ENCODE peak calls at places on chromosomes 12 and 14, in four cellular contexts. One of them, this sample, is unnamed.

GRCh38 chr14:38500125-38500524 is 244.2 kb upstream of the CLEC14A start:
- DNase-seq in AG04449: peak; percentile 31
- DNase-seq in vagina: no peak
- DNase-seq in astrocyte of the cerebellum: no peak
- DNase-seq in this sample: no peak

GRCh38 chr12:13592063-13592942 is 389.1 kb downstream of the GRIN2B start:
- DNase-seq in AG04449: no peak
- DNase-seq in vagina: no peak
- DNase-seq in astrocyte of the cerebellum: no peak
- DNase-seq in this sample: no peak

GRCh38 chr12:113231275-113232231 is 10.3 kb downstream of the TPCN1 start:
- DNase-seq in AG04449: no peak
- DNase-seq in vagina: no peak
- DNase-seq in astrocyte of the cerebellum: peak; percentile 80
- DNase-seq in this sample: no peak

GRCh38 chr12:67048371-67048770 is 220.8 kb upstream of the CAND1 start:
- DNase-seq in AG04449: no peak
- DNase-seq in vagina: no peak
- DNase-seq in astrocyte of the cerebellum: no peak
- DNase-seq in this sample: no peak

GRCh38 chr12:19451196-19451595 is 11.9 kb downstream of the AEBP2 start:
- DNase-seq in AG04449: no peak
- DNase-seq in vagina: no peak
- DNase-seq in astrocyte of the cerebellum: no peak
- DNase-seq in this sample: no peak

GRCh38 chr14:53327716-53328115 is 174.6 kb upstream of the DDHD1 start:
- DNase-seq in AG04449: no peak
- DNase-seq in vagina: no peak
- DNase-seq in astrocyte of the cerebellum: no peak
- DNase-seq in this sample: no peak

GRCh38 chr12:104957388-104958008 is 592 bp downstream of the SLC41A2 start:
- DNase-seq in AG04449: no peak
- DNase-seq in vagina: no peak
- DNase-seq in astrocyte of the cerebellum: no peak
- DNase-seq in this sample: no peak

GRCh38 chr12:29131539-29131938 is 17.5 kb upstream of the FAR2 start:
- DNase-seq in AG04449: no peak
- DNase-seq in vagina: no peak
- DNase-seq in astrocyte of the cerebellum: no peak
- DNase-seq in this sample: no peak

GRCh38 chr12:110316861-110317260 is 35.8 kb downstream of the ATP2A2 start:
- DNase-seq in AG04449: peak; percentile 63
- DNase-seq in vagina: no peak
- DNase-seq in astrocyte of the cerebellum: peak; percentile 36
- DNase-seq in this sample: peak; percentile 85

GRCh38 chr14:70792939-70793338 is 16.4 kb downstream of the MAP3K9 start:
- DNase-seq in AG04449: no peak
- DNase-seq in vagina: no peak
- DNase-seq in astrocyte of the cerebellum: no peak
- DNase-seq in this sample: no peak

GRCh38 chr12:55728185-55728931 is 451 bp downstream of the CD63 start:
- DNase-seq in AG04449: no peak
- DNase-seq in vagina: no peak
- DNase-seq in astrocyte of the cerebellum: no peak
- DNase-seq in this sample: no peak

GRCh38 chr12:113853491-113853890 is 112.6 kb downstream of the RBM19 start:
- DNase-seq in AG04449: no peak
- DNase-seq in vagina: no peak
- DNase-seq in astrocyte of the cerebellum: no peak
- DNase-seq in this sample: no peak

GRCh38 chr14:61174395-61175386 is 106.4 kb downstream of the TMEM30B start:
- DNase-seq in AG04449: no peak
- DNase-seq in vagina: no peak
- DNase-seq in astrocyte of the cerebellum: no peak
- DNase-seq in this sample: no peak

GRCh38 chr12:89817501-89818226 is 109.0 kb upstream of the ATP2B1 start:
- DNase-seq in AG04449: no peak
- DNase-seq in vagina: no peak
- DNase-seq in astrocyte of the cerebellum: no peak
- DNase-seq in this sample: no peak

GRCh38 chr12:107557026-107557425 is 128.6 kb upstream of the PWP1 start:
- DNase-seq in AG04449: no peak
- DNase-seq in vagina: peak; percentile 13
- DNase-seq in astrocyte of the cerebellum: no peak
- DNase-seq in this sample: no peak

GRCh38 chr12:12384601-12385321 is 27.9 kb downstream of the BORCS5 start:
- DNase-seq in AG04449: no peak
- DNase-seq in vagina: no peak
- DNase-seq in astrocyte of the cerebellum: no peak
- DNase-seq in this sample: no peak

GRCh38 chr14:104723651-104724406 is at the start of gene ADSS1:
- DNase-seq in AG04449: no peak
- DNase-seq in vagina: no peak
- DNase-seq in astrocyte of the cerebellum: no peak
- DNase-seq in this sample: no peak

GRCh38 chr12:110421159-110421661 is 17.7 kb upstream of the ANAPC7 start:
- DNase-seq in AG04449: no peak
- DNase-seq in vagina: no peak
- DNase-seq in astrocyte of the cerebellum: no peak
- DNase-seq in this sample: no peak

GRCh38 chr14:70188292-70188607 is 501 bp downstream of the SLC8A3 start:
- DNase-seq in AG04449: no peak
- DNase-seq in vagina: no peak
- DNase-seq in astrocyte of the cerebellum: no peak
- DNase-seq in this sample: no peak

GRCh38 chr12:57196956-57197355 is 19.6 kb upstream of the NXPH4 start:
- DNase-seq in AG04449: no peak
- DNase-seq in vagina: no peak
- DNase-seq in astrocyte of the cerebellum: no peak
- DNase-seq in this sample: no peak

GRCh38 chr12:82299617-82300016 is 58.6 kb downstream of the CCDC59 start:
- DNase-seq in AG04449: no peak
- DNase-seq in vagina: no peak
- DNase-seq in astrocyte of the cerebellum: peak; percentile 71
- DNase-seq in this sample: no peak

GRCh38 chr14:101774006-101774755 is 12.7 kb downstream of the PPP2R5C start:
- DNase-seq in AG04449: no peak
- DNase-seq in vagina: no peak
- DNase-seq in astrocyte of the cerebellum: no peak
- DNase-seq in this sample: no peak

GRCh38 chr14:27040552-27040951 is 442.7 kb upstream of the NOVA1 start:
- DNase-seq in AG04449: no peak
- DNase-seq in vagina: no peak
- DNase-seq in astrocyte of the cerebellum: no peak
- DNase-seq in this sample: no peak

GRCh38 chr12:88063375-88063774 is 34.2 kb upstream of the C12orf50 start:
- DNase-seq in AG04449: no peak
- DNase-seq in vagina: no peak
- DNase-seq in astrocyte of the cerebellum: no peak
- DNase-seq in this sample: no peak

GRCh38 chr12:124392991-124393790 is 98.3 kb downstream of the RFLNA start:
- DNase-seq in AG04449: no peak
- DNase-seq in vagina: no peak
- DNase-seq in astrocyte of the cerebellum: no peak
- DNase-seq in this sample: no peak

GRCh38 chr14:92564361-92565039 is 50.9 kb downstream of the RIN3 start:
- DNase-seq in AG04449: no peak
- DNase-seq in vagina: no peak
- DNase-seq in astrocyte of the cerebellum: no peak
- DNase-seq in this sample: no peak

GRCh38 chr14:26765768-26766550 is 168.1 kb upstream of the NOVA1 start:
- DNase-seq in AG04449: no peak
- DNase-seq in vagina: peak; percentile 88
- DNase-seq in astrocyte of the cerebellum: peak; percentile 87
- DNase-seq in this sample: no peak

GRCh38 chr14:56351861-56352260 is 227.7 kb upstream of the TMEM260 start:
- DNase-seq in AG04449: peak; percentile 71
- DNase-seq in vagina: no peak
- DNase-seq in astrocyte of the cerebellum: peak; percentile 47
- DNase-seq in this sample: peak; percentile 55

DNA sequence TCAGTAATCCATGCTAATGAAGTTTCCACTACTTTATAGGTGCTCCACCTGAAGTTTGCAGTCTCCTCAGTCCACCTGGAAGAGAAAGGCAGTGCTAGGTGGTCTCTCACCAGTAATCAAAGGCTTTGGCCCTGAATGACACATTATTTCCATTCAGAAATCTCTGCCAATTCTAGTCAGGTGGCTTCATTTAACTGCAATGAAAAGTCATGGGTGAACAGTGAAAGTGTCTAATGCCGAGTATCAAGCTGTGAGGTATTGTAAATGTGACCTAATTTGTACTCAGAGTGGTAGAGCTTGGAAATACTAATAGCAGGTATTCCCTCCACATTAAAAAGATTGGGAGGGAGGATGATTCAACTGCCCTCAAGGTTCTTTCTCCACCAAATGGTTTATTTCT is 220.9 kb upstream of the LRFN5 start:
- DNase-seq in AG04449: no peak
- DNase-seq in vagina: no peak
- DNase-seq in astrocyte of the cerebellum: no peak
- DNase-seq in this sample: no peak
- TF ChIP-seq CTCF in AG04449: no peak
- TF ChIP-seq CTCF in vagina: no peak
- TF ChIP-seq CTCF in astrocyte of the cerebellum: no peak
- TF ChIP-seq CTCF in this sample: no peak

DNA sequence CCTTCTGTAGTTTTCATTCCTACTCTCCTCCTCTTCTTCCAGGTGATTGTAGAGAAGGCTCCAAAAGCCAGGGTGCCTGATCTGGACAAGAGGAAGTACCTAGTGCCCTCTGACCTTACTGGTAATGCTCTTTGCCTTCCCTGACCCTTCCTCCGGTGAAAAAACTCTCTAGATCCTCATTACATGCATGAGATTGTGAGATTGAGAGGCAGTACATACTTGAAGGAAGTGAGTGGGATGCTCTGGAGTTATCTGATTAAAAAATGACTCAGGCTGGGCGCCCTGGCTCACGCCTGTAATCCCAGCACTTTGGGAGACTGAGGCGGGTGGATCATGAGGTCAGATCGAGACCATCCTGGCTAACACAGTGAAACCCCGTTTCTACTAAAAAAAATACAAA is 5.3 kb downstream of the GABARAPL1 start:
- DNase-seq in AG04449: no peak
- DNase-seq in vagina: no peak
- DNase-seq in astrocyte of the cerebellum: no peak
- DNase-seq in this sample: no peak
- H3K4me3 ChIP-seq in AG04449: no peak overlapping the region
- H3K4me3 ChIP-seq in vagina: no peak overlapping the region
- H3K4me3 ChIP-seq in astrocyte of the cerebellum: no peak overlapping the region
- H3K4me3 ChIP-seq in this sample: no peak overlapping the region

GRCh38 chr14:67940476-67940875 is 120.9 kb downstream of the RAD51B start:
- DNase-seq in AG04449: no peak
- DNase-seq in vagina: no peak
- DNase-seq in astrocyte of the cerebellum: no peak
- DNase-seq in this sample: peak; percentile 28

GRCh38 chr14:67942311-67942710 is 122.7 kb downstream of the RAD51B start:
- DNase-seq in AG04449: no peak
- DNase-seq in vagina: no peak
- DNase-seq in astrocyte of the cerebellum: no peak
- DNase-seq in this sample: no peak

GRCh38 chr14:67938046-67938445 is 118.5 kb downstream of the RAD51B start:
- DNase-seq in AG04449: no peak
- DNase-seq in vagina: no peak
- DNase-seq in astrocyte of the cerebellum: no peak
- DNase-seq in this sample: no peak

GRCh38 chr14:67941456-67942018 is 122.0 kb downstream of the RAD51B start:
- DNase-seq in AG04449: no peak
- DNase-seq in vagina: no peak
- DNase-seq in astrocyte of the cerebellum: peak; percentile 22
- DNase-seq in this sample: no peak

GRCh38 chr14:67940894-67941455 is 121.4 kb downstream of the RAD51B start:
- DNase-seq in AG04449: peak; percentile 59
- DNase-seq in vagina: no peak
- DNase-seq in astrocyte of the cerebellum: peak; percentile 79
- DNase-seq in this sample: peak; percentile 67
- TF ChIP-seq CTCF in AG04449: no peak
- TF ChIP-seq CTCF in vagina: no peak
- TF ChIP-seq CTCF in astrocyte of the cerebellum: no peak
- TF ChIP-seq CTCF in this sample: no peak

GRCh38 chr12:54301428-54302045 is 722 bp upstream of the NFE2 start:
- DNase-seq in AG04449: no peak
- DNase-seq in vagina: no peak
- DNase-seq in astrocyte of the cerebellum: no peak
- DNase-seq in this sample: no peak

GRCh38 chr12:54300267-54300731 is 516 bp downstream of the NFE2 start:
- DNase-seq in AG04449: no peak
- DNase-seq in vagina: no peak
- DNase-seq in astrocyte of the cerebellum: no peak
- DNase-seq in this sample: no peak

GRCh38 chr12:54306925-54307731 is 6.3 kb upstream of the NFE2 start:
- DNase-seq in AG04449: no peak
- DNase-seq in vagina: no peak
- DNase-seq in astrocyte of the cerebellum: no peak
- DNase-seq in this sample: peak; percentile 7

GRCh38 chr12:54300732-54301427 is at the start of gene NFE2:
- DNase-seq in AG04449: no peak
- DNase-seq in vagina: no peak
- DNase-seq in astrocyte of the cerebellum: peak; percentile 49
- DNase-seq in this sample: no peak

GRCh38 chr12:54304187-54304810 is 3.5 kb upstream of the NFE2 start:
- DNase-seq in AG04449: no peak
- DNase-seq in vagina: no peak
- DNase-seq in astrocyte of the cerebellum: no peak
- DNase-seq in this sample: peak; percentile 21
- H3K4me3 ChIP-seq in AG04449: no peak overlapping the region
- H3K4me3 ChIP-seq in vagina: no peak overlapping the region
- H3K4me3 ChIP-seq in astrocyte of the cerebellum: no peak overlapping the region
- H3K4me3 ChIP-seq in this sample: no peak overlapping the region

GRCh38 chr12:53221203-53222076 is 10.6 kb downstream of the RARG start:
- DNase-seq in AG04449: no peak
- DNase-seq in vagina: no peak
- DNase-seq in astrocyte of the cerebellum: no peak
- DNase-seq in this sample: no peak
- TF ChIP-seq CTCF in AG04449: peak; percentile 30
- TF ChIP-seq CTCF in vagina: no peak
- TF ChIP-seq CTCF in astrocyte of the cerebellum: no peak
- TF ChIP-seq CTCF in this sample: peak; percentile 16

GRCh38 chr14:106586098-106586704 is 1059.8 kb downstream of the TMEM121 start:
- DNase-seq in AG04449: no peak
- DNase-seq in vagina: no peak
- DNase-seq in astrocyte of the cerebellum: no peak
- DNase-seq in this sample: no peak

GRCh38 chr14:106585692-106586091 is 1059.3 kb downstream of the TMEM121 start:
- DNase-seq in AG04449: no peak
- DNase-seq in vagina: no peak
- DNase-seq in astrocyte of the cerebellum: no peak
- DNase-seq in this sample: no peak
- H3K4me3 ChIP-seq in AG04449: no peak overlapping the region
- H3K4me3 ChIP-seq in vagina: no peak overlapping the region
- H3K4me3 ChIP-seq in astrocyte of the cerebellum: no peak overlapping the region
- H3K4me3 ChIP-seq in this sample: no peak overlapping the region

GRCh38 chr12:3962661-3963483 is 89.7 kb upstream of the PARP11 start:
- DNase-seq in AG04449: no peak
- DNase-seq in vagina: no peak
- DNase-seq in astrocyte of the cerebellum: no peak
- DNase-seq in this sample: no peak
- TF ChIP-seq CTCF in AG04449: no peak
- TF ChIP-seq CTCF in vagina: no peak
- TF ChIP-seq CTCF in astrocyte of the cerebellum: no peak
- TF ChIP-seq CTCF in this sample: no peak